ENCODE peak calls at places on chromosomes 5 and 9, in six cellular contexts. W, X, K, R, H and G are unnamed samples.

GRCh38 chr5:149605998-149606721 is 24.9 kb downstream of the ARHGEF37 start:
- DNase-seq in W (no peak), X (no peak), K (peak; percentile 99), R (peak; percentile 87), H (peak; percentile 73), G (no peak)

GRCh38 chr5:10563940-10564837 is at the start of gene ANKRD33B:
- DNase-seq in W (peak; percentile 65), X (peak; percentile 72), K (peak; percentile 65), R (peak; percentile 89), H (peak; percentile 72), G (peak; percentile 76)

GRCh38 chr9:37953204-37953774 is 49.4 kb upstream of the SLC25A51 start:
- DNase-seq in W (peak; percentile 18), X (no peak), K (no peak), R (no peak), H (no peak), G (no peak)

GRCh38 chr5:61965074-61965473 is 340.9 kb upstream of the KIF2A start:
- DNase-seq in W (no peak), X (no peak), K (peak; percentile 8), R (no peak), H (no peak), G (no peak)

GRCh38 chr9:110752766-110753165 is 84.2 kb downstream of the MUSK start:
- DNase-seq in W (no peak), X (no peak), K (peak; percentile 95), R (no peak), H (peak; percentile 97), G (no peak)

GRCh38 chr9:11064853-11065252 is 452.1 kb upstream of the PTPRD start:
- DNase-seq in W (no peak), X (no peak), K (no peak), R (no peak), H (no peak), G (no peak)

GRCh38 chr9:125190371-125190801 is 783 bp upstream of the PPP6C start:
- DNase-seq in W (no peak), X (no peak), K (no peak), R (no peak), H (no peak), G (no peak)

GRCh38 chr9:32587901-32588300 is 14.9 kb upstream of the NDUFB6 start:
- DNase-seq in W (no peak), X (no peak), K (peak; percentile 75), R (no peak), H (no peak), G (no peak)

GRCh38 chr9:86637515-86637914 is 283.3 kb upstream of the TUT7 start:
- DNase-seq in W (no peak), X (peak; percentile 26), K (no peak), R (no peak), H (peak; percentile 69), G (no peak)

GRCh38 chr5:175772747-175773533 is 98.4 kb upstream of the CPLX2 start:
- DNase-seq in W (no peak), X (no peak), K (no peak), R (no peak), H (no peak), G (no peak)

GRCh38 chr5:1363581-1363980 is 18.7 kb upstream of the CLPTM1L start:
- DNase-seq in W (no peak), X (no peak), K (no peak), R (no peak), H (no peak), G (no peak)

GRCh38 chr9:137383453-137384115 is 39.4 kb downstream of the EXD3 start:
- DNase-seq in W (no peak), X (no peak), K (no peak), R (no peak), H (no peak), G (no peak)

DNA sequence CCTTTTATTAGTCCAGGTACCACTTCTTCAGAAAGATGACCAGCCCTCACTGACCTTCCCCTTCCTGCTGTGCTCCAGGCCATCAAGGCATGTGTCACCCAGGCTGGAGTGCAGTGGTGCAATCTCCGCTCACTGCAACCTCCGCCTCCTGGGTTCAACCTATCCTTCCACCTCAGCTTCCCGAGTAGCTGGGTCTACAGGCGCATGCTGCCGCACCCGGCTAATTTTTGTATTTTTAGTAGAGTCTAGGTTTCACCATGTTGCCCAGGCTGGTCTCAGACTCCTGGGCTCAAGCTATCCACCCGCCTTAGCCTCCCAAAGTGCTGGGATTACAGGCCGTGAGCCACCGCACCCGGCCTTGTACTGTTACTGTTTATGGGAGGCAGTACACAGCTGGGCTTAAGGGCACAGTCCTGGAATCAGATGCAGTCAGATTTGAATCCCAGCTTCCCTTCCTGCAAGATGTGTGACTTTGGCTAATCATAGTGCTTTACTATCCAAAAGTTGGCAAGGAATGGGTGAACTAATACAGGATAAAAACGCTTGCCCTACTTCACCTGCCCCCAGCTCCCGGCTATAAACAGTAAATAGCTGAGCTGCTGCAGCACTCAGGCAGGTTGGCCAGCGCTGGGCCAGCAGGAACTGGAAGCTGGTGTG is 483 bp upstream of the EIF4EBP3 start:
- DNase-seq in W (no peak), X (no peak), K (no peak), R (peak; percentile 75), H (no peak), G (no peak)
- TF ChIP-seq CTCF in W (no peak), X (no peak), K (no peak), R (no peak), H (no peak), G (no peak)

GRCh38 chr9:90898229-90898628 is 96.6 kb downstream of the SYK start:
- DNase-seq in W (no peak), X (no peak), K (no peak), R (no peak), H (peak; percentile 33), G (no peak)
- TF ChIP-seq CTCF in W (no peak), X (peak; percentile 9), K (peak; percentile 22), R (no peak), H (peak; percentile 17), G (no peak)

DNA sequence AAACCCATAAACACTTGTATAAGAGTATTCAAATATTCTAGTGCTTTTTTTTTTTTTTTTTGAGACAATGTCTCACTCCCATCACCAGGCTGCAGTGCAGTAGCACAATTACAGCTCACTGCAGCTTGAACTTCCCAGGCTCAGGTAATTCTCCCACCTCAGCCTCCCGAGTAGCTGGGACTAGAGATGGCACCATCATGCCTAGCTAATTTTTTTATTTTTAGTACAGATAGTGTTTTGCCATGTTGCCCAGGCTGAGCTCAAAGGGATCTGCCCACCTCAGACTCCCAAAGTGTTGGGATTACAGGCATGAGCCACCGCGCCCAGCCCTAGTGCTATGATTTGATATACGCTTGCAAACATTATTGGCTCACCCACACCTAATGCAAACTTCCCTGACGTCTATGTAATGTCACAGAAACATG is 11.8 kb downstream of the IL6ST start:
- DNase-seq in W (no peak), X (no peak), K (no peak), R (no peak), H (no peak), G (peak; percentile 18)
- TF ChIP-seq CTCF in W (no peak), X (peak; percentile 3), K (peak; percentile 43), R (peak; percentile 29), H (no peak), G (peak; percentile 66)

DNA sequence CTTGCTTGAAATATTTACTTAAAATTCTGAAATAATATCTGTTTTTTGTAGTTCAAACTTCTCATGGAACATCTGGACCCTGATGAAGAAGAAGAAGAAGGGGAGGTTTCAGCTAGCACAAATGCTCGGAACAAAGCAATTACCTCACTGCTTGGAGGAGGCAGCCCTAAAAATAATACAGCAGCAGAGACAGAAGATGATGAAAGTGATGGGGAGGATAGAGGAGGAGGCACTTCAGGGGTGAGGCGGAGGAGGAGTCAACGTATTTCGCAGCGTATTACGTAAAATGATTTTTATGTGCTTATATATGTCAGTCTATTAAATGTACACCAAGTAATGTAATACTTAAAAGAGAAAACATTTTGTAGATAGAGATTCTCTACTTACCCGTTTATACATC is 185.4 kb downstream of the CPLANE1 start:
- DNase-seq in W (no peak), X (no peak), K (no peak), R (no peak), H (no peak), G (no peak)
- TF ChIP-seq CTCF in W (no peak), X (no peak), K (no peak), R (no peak), H (no peak), G (no peak)